ENCODE peak calls at places on chromosome 13, in eight cellular contexts. One of them, this sample, is unnamed.

GRCh38 chr13:32650705-32651311 is 64.6 kb downstream of the PDS5B start:
- DNase-seq in brain microvascular endothelial cell: peak; percentile 61
- DNase-seq in RWPE1: peak; percentile 25
- DNase-seq in foreskin fibroblast: peak; percentile 64
- DNase-seq in tibial artery: no peak
- DNase-seq in type B pancreatic cell: no peak
- DNase-seq in lower leg skin: no peak
- DNase-seq in GM20000: peak; percentile 41
- DNase-seq in this sample: no peak

GRCh38 chr13:81089758-81090157 is 748.8 kb upstream of the SPRY2 start:
- DNase-seq in GM20000: no peak
- DNase-seq in RWPE1: no peak
- DNase-seq in tibial artery: no peak
- DNase-seq in lower leg skin: no peak
- DNase-seq in type B pancreatic cell: no peak
- DNase-seq in brain microvascular endothelial cell: no peak
- DNase-seq in foreskin fibroblast: no peak
- DNase-seq in this sample: no peak

GRCh38 chr13:30907167-30907761 is 1.2 kb downstream of the MEDAG start:
- DNase-seq in GM20000: no peak
- DNase-seq in brain microvascular endothelial cell: no peak
- DNase-seq in foreskin fibroblast: peak; percentile 21
- DNase-seq in type B pancreatic cell: no peak
- DNase-seq in lower leg skin: no peak
- DNase-seq in RWPE1: no peak
- DNase-seq in tibial artery: peak; percentile 75
- DNase-seq in this sample: no peak

GRCh38 chr13:98216135-98216565 is 39.1 kb upstream of the RNF113B start:
- DNase-seq in type B pancreatic cell: no peak
- DNase-seq in foreskin fibroblast: peak; percentile 92
- DNase-seq in RWPE1: no peak
- DNase-seq in brain microvascular endothelial cell: peak; percentile 90
- DNase-seq in tibial artery: peak; percentile 87
- DNase-seq in GM20000: no peak
- DNase-seq in lower leg skin: no peak
- DNase-seq in this sample: no peak

GRCh38 chr13:94816256-94816655 is 103.9 kb upstream of the SOX21 start:
- DNase-seq in brain microvascular endothelial cell: no peak
- DNase-seq in type B pancreatic cell: no peak
- DNase-seq in GM20000: no peak
- DNase-seq in foreskin fibroblast: no peak
- DNase-seq in RWPE1: no peak
- DNase-seq in lower leg skin: no peak
- DNase-seq in tibial artery: no peak
- DNase-seq in this sample: no peak

GRCh38 chr13:48891586-48891985 is 84.1 kb upstream of the FNDC3A start:
- DNase-seq in brain microvascular endothelial cell: peak; percentile 84
- DNase-seq in lower leg skin: peak; percentile 82
- DNase-seq in tibial artery: no peak
- DNase-seq in foreskin fibroblast: peak; percentile 81
- DNase-seq in RWPE1: peak; percentile 51
- DNase-seq in type B pancreatic cell: no peak
- DNase-seq in GM20000: no peak
- DNase-seq in this sample: no peak

GRCh38 chr13:85347251-85347650 is 452.0 kb downstream of the SLITRK6 start:
- DNase-seq in foreskin fibroblast: no peak
- DNase-seq in brain microvascular endothelial cell: peak; percentile 60
- DNase-seq in GM20000: no peak
- DNase-seq in lower leg skin: no peak
- DNase-seq in tibial artery: no peak
- DNase-seq in type B pancreatic cell: no peak
- DNase-seq in RWPE1: no peak
- DNase-seq in this sample: no peak

GRCh38 chr13:33730147-33730546 is 87.8 kb upstream of the RFC3 start:
- DNase-seq in GM20000: no peak
- DNase-seq in brain microvascular endothelial cell: no peak
- DNase-seq in tibial artery: no peak
- DNase-seq in lower leg skin: no peak
- DNase-seq in RWPE1: no peak
- DNase-seq in type B pancreatic cell: no peak
- DNase-seq in foreskin fibroblast: no peak
- DNase-seq in this sample: no peak

GRCh38 chr13:64041296-64041695 is 2625.6 kb upstream of the PCDH20 start:
- DNase-seq in tibial artery: no peak
- DNase-seq in foreskin fibroblast: no peak
- DNase-seq in GM20000: no peak
- DNase-seq in RWPE1: no peak
- DNase-seq in brain microvascular endothelial cell: no peak
- DNase-seq in lower leg skin: no peak
- DNase-seq in type B pancreatic cell: no peak
- DNase-seq in this sample: no peak

GRCh38 chr13:113967206-113967720 is 6.6 kb downstream of the C13orf46 start:
- DNase-seq in foreskin fibroblast: no peak
- DNase-seq in GM20000: no peak
- DNase-seq in tibial artery: no peak
- DNase-seq in RWPE1: no peak
- DNase-seq in brain microvascular endothelial cell: no peak
- DNase-seq in type B pancreatic cell: no peak
- DNase-seq in lower leg skin: no peak
- DNase-seq in this sample: no peak

GRCh38 chr13:113967729-113968462 is 6.0 kb downstream of the C13orf46 start:
- DNase-seq in GM20000: no peak
- DNase-seq in brain microvascular endothelial cell: no peak
- DNase-seq in type B pancreatic cell: no peak
- DNase-seq in RWPE1: no peak
- DNase-seq in lower leg skin: no peak
- DNase-seq in tibial artery: no peak
- DNase-seq in foreskin fibroblast: no peak
- DNase-seq in this sample: no peak

GRCh38 chr13:113969973-113970611 is 3.8 kb downstream of the C13orf46 start:
- DNase-seq in tibial artery: peak; percentile 63
- DNase-seq in foreskin fibroblast: no peak
- DNase-seq in GM20000: no peak
- DNase-seq in brain microvascular endothelial cell: no peak
- DNase-seq in type B pancreatic cell: no peak
- DNase-seq in RWPE1: no peak
- DNase-seq in lower leg skin: peak; percentile 88
- DNase-seq in this sample: no peak

GRCh38 chr13:113969311-113969972 is 4.4 kb downstream of the C13orf46 start:
- DNase-seq in brain microvascular endothelial cell: no peak
- DNase-seq in RWPE1: no peak
- DNase-seq in GM20000: no peak
- DNase-seq in type B pancreatic cell: no peak
- DNase-seq in tibial artery: peak; percentile 55
- DNase-seq in foreskin fibroblast: no peak
- DNase-seq in lower leg skin: peak; percentile 85
- DNase-seq in this sample: no peak

DNA sequence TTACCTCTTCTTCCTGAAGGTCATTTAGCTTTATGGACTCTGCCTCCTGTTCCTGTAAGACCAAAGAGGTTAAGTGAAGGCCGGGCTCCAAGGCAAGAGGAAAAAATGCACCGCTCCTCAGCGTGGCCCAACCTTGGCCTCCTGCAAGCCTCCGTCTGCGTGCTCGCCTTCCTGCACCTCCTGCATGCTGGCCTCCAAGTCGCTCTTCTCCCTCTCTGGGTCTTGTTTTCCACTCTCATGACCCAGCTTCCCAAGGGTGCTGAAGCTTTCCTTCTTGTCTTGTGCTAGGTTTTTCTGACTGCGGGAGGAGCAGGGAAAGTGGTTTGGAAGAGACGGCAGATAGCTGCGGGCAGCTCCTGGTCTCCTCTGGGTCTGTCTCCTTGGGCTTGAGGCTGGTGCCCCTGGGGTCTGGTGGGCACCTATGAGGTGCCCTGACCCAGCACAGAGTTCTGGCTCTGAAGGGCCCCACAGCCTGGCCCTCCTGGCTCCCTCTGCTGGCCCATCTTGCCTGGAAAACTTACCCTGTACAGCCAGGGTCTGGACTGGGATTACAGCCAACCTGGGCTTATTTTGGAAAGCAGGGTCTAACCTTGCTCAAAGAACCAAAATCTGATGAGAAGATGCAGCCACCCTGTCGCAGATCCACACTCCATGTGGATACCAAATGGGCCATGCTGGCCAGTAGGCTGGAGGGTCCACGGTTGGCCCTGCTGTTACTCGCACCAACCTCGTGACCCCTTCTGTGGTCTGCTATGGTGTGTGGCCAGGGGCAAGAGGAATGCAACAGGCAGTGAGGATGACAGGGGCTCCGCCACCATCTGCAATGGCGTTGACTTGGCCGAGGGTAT is 5.2 kb downstream of the C13orf46 start:
- DNase-seq in tibial artery: no peak
- DNase-seq in brain microvascular endothelial cell: no peak
- DNase-seq in type B pancreatic cell: no peak
- DNase-seq in GM20000: no peak
- DNase-seq in RWPE1: no peak
- DNase-seq in lower leg skin: no peak
- DNase-seq in foreskin fibroblast: no peak
- DNase-seq in this sample: no peak
- TF ChIP-seq CTCF in tibial artery: no peak
- TF ChIP-seq CTCF in brain microvascular endothelial cell: peak; percentile 22
- TF ChIP-seq CTCF in type B pancreatic cell: no peak
- TF ChIP-seq CTCF in GM20000: peak; percentile 3
- TF ChIP-seq CTCF in RWPE1: no peak
- TF ChIP-seq CTCF in lower leg skin: no peak
- TF ChIP-seq CTCF in foreskin fibroblast: no peak
- TF ChIP-seq CTCF in this sample: no peak

DNA sequence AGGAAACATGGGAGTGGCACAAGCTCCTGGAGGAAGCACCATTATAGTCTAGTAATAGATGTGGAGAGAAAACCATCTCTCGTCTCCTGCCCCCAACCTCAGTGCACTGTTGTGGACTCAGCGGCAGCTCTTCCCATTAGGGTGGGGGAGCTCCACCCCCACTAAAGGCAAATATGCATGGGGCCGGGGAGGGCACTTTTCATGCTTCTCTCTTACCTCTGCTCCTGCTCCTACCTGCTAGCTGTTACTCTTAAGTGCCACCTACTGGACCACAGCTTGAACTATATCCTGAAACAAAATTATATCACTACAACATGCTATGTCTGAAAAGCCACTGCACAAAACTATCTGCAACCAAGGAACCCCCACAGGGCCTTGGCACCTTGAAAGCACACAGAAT is 112.6 kb upstream of the DACH1 start:
- DNase-seq in GM20000: no peak
- DNase-seq in lower leg skin: no peak
- DNase-seq in RWPE1: no peak
- DNase-seq in type B pancreatic cell: no peak
- DNase-seq in brain microvascular endothelial cell: peak; percentile 4
- DNase-seq in foreskin fibroblast: no peak
- DNase-seq in tibial artery: no peak
- DNase-seq in this sample: no peak
- TF ChIP-seq CTCF in GM20000: no peak
- TF ChIP-seq CTCF in lower leg skin: no peak
- TF ChIP-seq CTCF in RWPE1: no peak
- TF ChIP-seq CTCF in type B pancreatic cell: peak; percentile 57
- TF ChIP-seq CTCF in brain microvascular endothelial cell: peak; percentile 46
- TF ChIP-seq CTCF in foreskin fibroblast: no peak
- TF ChIP-seq CTCF in tibial artery: no peak
- TF ChIP-seq CTCF in this sample: peak; percentile 59

GRCh38 chr13:102903659-102904407 is 58.0 kb downstream of the ERCC5 start:
- DNase-seq in tibial artery: no peak
- DNase-seq in type B pancreatic cell: no peak
- DNase-seq in RWPE1: peak; percentile 33
- DNase-seq in brain microvascular endothelial cell: peak; percentile 5
- DNase-seq in GM20000: no peak
- DNase-seq in lower leg skin: no peak
- DNase-seq in foreskin fibroblast: no peak
- DNase-seq in this sample: no peak
- TF ChIP-seq CTCF in tibial artery: no peak
- TF ChIP-seq CTCF in type B pancreatic cell: peak; percentile 81
- TF ChIP-seq CTCF in RWPE1: peak; percentile 50
- TF ChIP-seq CTCF in brain microvascular endothelial cell: peak; percentile 56
- TF ChIP-seq CTCF in GM20000: no peak
- TF ChIP-seq CTCF in lower leg skin: no peak
- TF ChIP-seq CTCF in foreskin fibroblast: peak; percentile 35
- TF ChIP-seq CTCF in this sample: peak; percentile 60

DNA sequence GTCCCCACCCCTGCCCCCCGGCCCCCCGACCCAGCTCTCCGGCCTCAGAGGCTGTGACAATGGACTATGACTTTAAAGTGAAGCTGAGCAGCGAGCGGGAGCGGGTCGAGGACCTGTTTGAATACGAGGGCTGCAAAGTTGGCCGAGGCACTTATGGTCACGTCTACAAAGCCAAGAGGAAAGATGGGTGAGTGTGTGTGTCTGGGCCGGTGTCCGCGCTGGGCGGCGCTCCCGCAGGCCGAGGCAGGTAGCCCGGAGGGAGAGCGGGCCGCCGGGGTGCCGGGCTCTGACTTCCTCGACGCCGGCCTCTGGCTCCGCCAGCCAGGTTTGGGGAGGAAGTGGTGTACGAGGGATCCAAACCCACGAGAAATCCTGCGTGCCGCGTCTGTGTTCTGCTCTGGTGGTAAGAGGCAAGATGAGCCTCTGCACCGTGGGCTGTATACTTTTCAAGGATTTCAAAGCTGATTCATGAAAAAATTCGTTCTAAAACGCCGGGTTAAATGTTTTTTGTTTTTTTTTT is 714 bp downstream of the CDK8 start:
- DNase-seq in tibial artery: peak; percentile 71
- DNase-seq in RWPE1: peak; percentile 36
- DNase-seq in type B pancreatic cell: no peak
- DNase-seq in GM20000: peak; percentile 58
- DNase-seq in brain microvascular endothelial cell: peak; percentile 10
- DNase-seq in foreskin fibroblast: peak; percentile 14
- DNase-seq in lower leg skin: peak; percentile 89
- DNase-seq in this sample: peak; percentile 35
- TF ChIP-seq CTCF in tibial artery: no peak
- TF ChIP-seq CTCF in RWPE1: no peak
- TF ChIP-seq CTCF in type B pancreatic cell: no peak
- TF ChIP-seq CTCF in GM20000: no peak
- TF ChIP-seq CTCF in brain microvascular endothelial cell: no peak
- TF ChIP-seq CTCF in foreskin fibroblast: no peak
- TF ChIP-seq CTCF in lower leg skin: no peak
- TF ChIP-seq CTCF in this sample: no peak

DNA sequence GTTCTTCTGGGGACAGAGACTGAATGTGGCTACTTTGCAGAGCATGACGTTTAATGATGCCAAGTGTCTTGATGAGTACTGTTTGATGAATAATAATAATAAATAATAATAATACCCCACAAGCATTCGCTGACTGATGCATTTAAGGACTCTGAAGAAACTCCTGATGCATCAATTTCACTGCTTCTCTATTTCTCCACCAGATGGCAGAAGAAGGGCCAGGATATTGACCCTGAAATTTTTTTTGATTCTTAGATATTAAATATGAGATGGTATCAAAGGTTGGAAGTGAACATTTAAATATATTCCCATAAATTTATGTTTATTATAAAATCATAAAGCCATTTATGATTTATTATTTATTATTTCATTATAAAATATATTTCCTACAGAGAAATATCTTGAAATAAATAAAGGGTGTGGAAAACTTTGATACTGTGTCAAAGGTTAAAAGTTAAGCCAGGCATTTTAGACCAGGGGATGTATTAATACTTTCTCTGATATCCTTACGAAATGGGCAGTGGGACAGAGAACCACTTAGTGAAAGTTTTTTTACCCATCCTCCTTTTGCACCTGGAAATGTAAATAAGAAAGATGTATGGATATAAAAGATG is 170.9 kb downstream of the LACC1 start:
- DNase-seq in RWPE1: peak; percentile 22
- DNase-seq in lower leg skin: no peak
- DNase-seq in type B pancreatic cell: no peak
- DNase-seq in tibial artery: no peak
- DNase-seq in GM20000: peak; percentile 17
- DNase-seq in foreskin fibroblast: no peak
- DNase-seq in brain microvascular endothelial cell: peak; percentile 42
- DNase-seq in this sample: no peak
- TF ChIP-seq CTCF in RWPE1: peak; percentile 83
- TF ChIP-seq CTCF in lower leg skin: no peak
- TF ChIP-seq CTCF in type B pancreatic cell: peak; percentile 91
- TF ChIP-seq CTCF in tibial artery: peak; percentile 79
- TF ChIP-seq CTCF in GM20000: peak; percentile 31
- TF ChIP-seq CTCF in foreskin fibroblast: peak; percentile 63
- TF ChIP-seq CTCF in brain microvascular endothelial cell: peak; percentile 71
- TF ChIP-seq CTCF in this sample: peak; percentile 81